ENCODE peak calls at places on chromosomes 4 and X, in ten cellular contexts. One of them, this sample, is unnamed.

GRCh38 chr4:31187979-31188378 is 467.8 kb downstream of the PCDH7 start:
- DNase-seq in left lung: no peak
- DNase-seq in WERI-Rb-1: no peak
- DNase-seq in CD8-positive, alpha-beta T cell: no peak
- DNase-seq in AG09309: no peak
- DNase-seq in Calu3: no peak
- DNase-seq in BJ: no peak
- DNase-seq in LNCaP clone FGC: no peak
- DNase-seq in GM13977: no peak
- DNase-seq in IMR-90: no peak
- DNase-seq in this sample: no peak

GRCh38 chrX:149513713-149514427 is 8.8 kb upstream of the IDS start:
- DNase-seq in left lung: no peak
- DNase-seq in WERI-Rb-1: no peak
- DNase-seq in CD8-positive, alpha-beta T cell: no peak
- DNase-seq in AG09309: no peak
- DNase-seq in Calu3: no peak
- DNase-seq in BJ: no peak
- DNase-seq in LNCaP clone FGC: no peak
- DNase-seq in GM13977: no peak
- DNase-seq in IMR-90: peak; percentile 21
- DNase-seq in this sample: no peak

GRCh38 chr4:39922389-39922788 is 55.3 kb downstream of the PDS5A start:
- DNase-seq in left lung: no peak
- DNase-seq in WERI-Rb-1: no peak
- DNase-seq in CD8-positive, alpha-beta T cell: no peak
- DNase-seq in AG09309: no peak
- DNase-seq in Calu3: no peak
- DNase-seq in BJ: no peak
- DNase-seq in LNCaP clone FGC: no peak
- DNase-seq in GM13977: no peak
- DNase-seq in IMR-90: no peak
- DNase-seq in this sample: no peak

GRCh38 chr4:147761218-147761883 is 29.5 kb downstream of the ARHGAP10 start:
- DNase-seq in left lung: no peak
- DNase-seq in WERI-Rb-1: no peak
- DNase-seq in CD8-positive, alpha-beta T cell: no peak
- DNase-seq in AG09309: no peak
- DNase-seq in Calu3: no peak
- DNase-seq in BJ: no peak
- DNase-seq in LNCaP clone FGC: peak; percentile 51
- DNase-seq in GM13977: no peak
- DNase-seq in IMR-90: no peak
- DNase-seq in this sample: no peak

GRCh38 chr4:159235779-159236368 is 133.0 kb downstream of the RAPGEF2 start:
- DNase-seq in left lung: no peak
- DNase-seq in WERI-Rb-1: no peak
- DNase-seq in CD8-positive, alpha-beta T cell: no peak
- DNase-seq in AG09309: no peak
- DNase-seq in Calu3: no peak
- DNase-seq in BJ: no peak
- DNase-seq in LNCaP clone FGC: no peak
- DNase-seq in GM13977: no peak
- DNase-seq in IMR-90: peak; percentile 44
- DNase-seq in this sample: no peak

GRCh38 chr4:18568600-18568999 is 547.0 kb upstream of the LCORL start:
- DNase-seq in left lung: no peak
- DNase-seq in WERI-Rb-1: no peak
- DNase-seq in CD8-positive, alpha-beta T cell: no peak
- DNase-seq in AG09309: no peak
- DNase-seq in Calu3: no peak
- DNase-seq in BJ: no peak
- DNase-seq in LNCaP clone FGC: no peak
- DNase-seq in GM13977: no peak
- DNase-seq in IMR-90: no peak
- DNase-seq in this sample: no peak

GRCh38 chr4:87839309-87839946 is 6.7 kb downstream of the MEPE start:
- DNase-seq in left lung: no peak
- DNase-seq in WERI-Rb-1: peak; percentile 16
- DNase-seq in CD8-positive, alpha-beta T cell: no peak
- DNase-seq in AG09309: no peak
- DNase-seq in Calu3: no peak
- DNase-seq in BJ: no peak
- DNase-seq in LNCaP clone FGC: no peak
- DNase-seq in GM13977: no peak
- DNase-seq in IMR-90: peak; percentile 49
- DNase-seq in this sample: no peak

GRCh38 chr4:22240814-22241213 is 275.1 kb downstream of the ADGRA3 start:
- DNase-seq in left lung: no peak
- DNase-seq in WERI-Rb-1: no peak
- DNase-seq in CD8-positive, alpha-beta T cell: no peak
- DNase-seq in AG09309: no peak
- DNase-seq in Calu3: no peak
- DNase-seq in BJ: no peak
- DNase-seq in LNCaP clone FGC: no peak
- DNase-seq in GM13977: no peak
- DNase-seq in IMR-90: no peak
- DNase-seq in this sample: no peak

GRCh38 chrX:137428251-137428661 is 137.7 kb upstream of the ZIC3 start:
- DNase-seq in left lung: no peak
- DNase-seq in WERI-Rb-1: no peak
- DNase-seq in CD8-positive, alpha-beta T cell: no peak
- DNase-seq in AG09309: no peak
- DNase-seq in Calu3: no peak
- DNase-seq in BJ: no peak
- DNase-seq in LNCaP clone FGC: no peak
- DNase-seq in GM13977: peak; percentile 43
- DNase-seq in IMR-90: no peak
- DNase-seq in this sample: no peak

GRCh38 chrX:136130931-136131843 is 16.1 kb upstream of the FHL1 start:
- DNase-seq in left lung: no peak
- DNase-seq in WERI-Rb-1: no peak
- DNase-seq in CD8-positive, alpha-beta T cell: no peak
- DNase-seq in AG09309: peak; percentile 82
- DNase-seq in Calu3: no peak
- DNase-seq in BJ: peak; percentile 30
- DNase-seq in LNCaP clone FGC: no peak
- DNase-seq in GM13977: no peak
- DNase-seq in IMR-90: peak; percentile 82
- DNase-seq in this sample: no peak

GRCh38 chrX:54540289-54540688 is 10.3 kb downstream of the GNL3L start:
- DNase-seq in left lung: no peak
- DNase-seq in WERI-Rb-1: no peak
- DNase-seq in CD8-positive, alpha-beta T cell: no peak
- DNase-seq in AG09309: no peak
- DNase-seq in Calu3: no peak
- DNase-seq in BJ: peak; percentile 22
- DNase-seq in LNCaP clone FGC: no peak
- DNase-seq in GM13977: no peak
- DNase-seq in IMR-90: peak; percentile 72
- DNase-seq in this sample: no peak

GRCh38 chr4:55830048-55830447 is 10.5 kb downstream of the EXOC1L start:
- DNase-seq in left lung: no peak
- DNase-seq in WERI-Rb-1: no peak
- DNase-seq in CD8-positive, alpha-beta T cell: no peak
- DNase-seq in AG09309: no peak
- DNase-seq in Calu3: no peak
- DNase-seq in BJ: no peak
- DNase-seq in LNCaP clone FGC: no peak
- DNase-seq in GM13977: no peak
- DNase-seq in IMR-90: no peak
- DNase-seq in this sample: no peak

GRCh38 chr4:11512861-11513260 is 84.2 kb upstream of the HS3ST1 start:
- DNase-seq in left lung: no peak
- DNase-seq in WERI-Rb-1: no peak
- DNase-seq in CD8-positive, alpha-beta T cell: no peak
- DNase-seq in AG09309: no peak
- DNase-seq in Calu3: no peak
- DNase-seq in BJ: no peak
- DNase-seq in LNCaP clone FGC: no peak
- DNase-seq in GM13977: no peak
- DNase-seq in IMR-90: no peak
- DNase-seq in this sample: no peak

GRCh38 chrX:54484666-54485065 is 11.4 kb downstream of the FGD1 start:
- DNase-seq in left lung: no peak
- DNase-seq in WERI-Rb-1: no peak
- DNase-seq in CD8-positive, alpha-beta T cell: no peak
- DNase-seq in AG09309: no peak
- DNase-seq in Calu3: no peak
- DNase-seq in BJ: no peak
- DNase-seq in LNCaP clone FGC: no peak
- DNase-seq in GM13977: no peak
- DNase-seq in IMR-90: no peak
- DNase-seq in this sample: no peak

GRCh38 chr4:113410686-113411085 is 350.9 kb downstream of the CAMK2D start:
- DNase-seq in left lung: no peak
- DNase-seq in WERI-Rb-1: no peak
- DNase-seq in CD8-positive, alpha-beta T cell: no peak
- DNase-seq in AG09309: no peak
- DNase-seq in Calu3: no peak
- DNase-seq in BJ: no peak
- DNase-seq in LNCaP clone FGC: no peak
- DNase-seq in GM13977: no peak
- DNase-seq in IMR-90: no peak
- DNase-seq in this sample: no peak

GRCh38 chr4:113406723-113407016 is 354.9 kb downstream of the CAMK2D start:
- DNase-seq in left lung: no peak
- DNase-seq in WERI-Rb-1: no peak
- DNase-seq in CD8-positive, alpha-beta T cell: no peak
- DNase-seq in AG09309: no peak
- DNase-seq in Calu3: no peak
- DNase-seq in BJ: no peak
- DNase-seq in LNCaP clone FGC: peak; percentile 43
- DNase-seq in GM13977: no peak
- DNase-seq in IMR-90: no peak
- DNase-seq in this sample: no peak

GRCh38 chr4:113405874-113406722 is 355.4 kb downstream of the CAMK2D start:
- DNase-seq in left lung: no peak
- DNase-seq in WERI-Rb-1: no peak
- DNase-seq in CD8-positive, alpha-beta T cell: no peak
- DNase-seq in AG09309: no peak
- DNase-seq in Calu3: no peak
- DNase-seq in BJ: no peak
- DNase-seq in LNCaP clone FGC: no peak
- DNase-seq in GM13977: no peak
- DNase-seq in IMR-90: no peak
- DNase-seq in this sample: no peak

GRCh38 chr4:113407409-113407808 is 354.1 kb downstream of the CAMK2D start:
- DNase-seq in left lung: no peak
- DNase-seq in WERI-Rb-1: peak; percentile 45
- DNase-seq in CD8-positive, alpha-beta T cell: no peak
- DNase-seq in AG09309: no peak
- DNase-seq in Calu3: no peak
- DNase-seq in BJ: no peak
- DNase-seq in LNCaP clone FGC: no peak
- DNase-seq in GM13977: no peak
- DNase-seq in IMR-90: no peak
- DNase-seq in this sample: no peak

GRCh38 chr4:113411496-113411938 is 350.0 kb downstream of the CAMK2D start:
- DNase-seq in left lung: no peak
- DNase-seq in WERI-Rb-1: no peak
- DNase-seq in CD8-positive, alpha-beta T cell: no peak
- DNase-seq in AG09309: peak; percentile 83
- DNase-seq in Calu3: peak; percentile 31
- DNase-seq in BJ: peak; percentile 35
- DNase-seq in LNCaP clone FGC: no peak
- DNase-seq in GM13977: no peak
- DNase-seq in IMR-90: peak; percentile 97
- DNase-seq in this sample: no peak
- TF ChIP-seq CTCF in left lung: no peak
- TF ChIP-seq CTCF in WERI-Rb-1: no peak
- TF ChIP-seq CTCF in CD8-positive, alpha-beta T cell: no peak
- TF ChIP-seq CTCF in AG09309: peak; percentile 36
- TF ChIP-seq CTCF in Calu3: no peak
- TF ChIP-seq CTCF in BJ: no peak
- TF ChIP-seq CTCF in LNCaP clone FGC: no peak
- TF ChIP-seq CTCF in GM13977: no peak
- TF ChIP-seq CTCF in IMR-90: peak; percentile 46
- TF ChIP-seq CTCF in this sample: no peak

DNA sequence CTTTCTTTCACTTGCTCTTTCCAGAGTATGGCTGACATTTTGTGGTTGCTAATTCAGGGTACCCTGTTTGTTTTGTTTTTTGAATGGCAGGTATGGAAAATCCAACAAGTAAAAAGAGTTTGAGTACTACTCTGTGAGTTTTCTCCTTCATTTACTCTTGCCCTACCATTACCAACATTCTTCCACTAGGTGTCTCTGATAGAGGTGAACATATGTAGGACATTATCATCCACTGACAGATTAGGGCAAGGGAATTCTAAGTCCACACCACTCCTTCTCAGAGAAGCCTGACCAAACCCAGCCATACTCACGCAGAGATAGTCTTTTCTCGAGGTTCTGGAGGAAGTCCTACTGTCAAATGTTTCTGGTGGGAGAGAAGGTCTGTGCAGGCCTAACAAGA is 36.7 kb upstream of the HDAC8 start:
- DNase-seq in left lung: no peak
- DNase-seq in WERI-Rb-1: no peak
- DNase-seq in CD8-positive, alpha-beta T cell: no peak
- DNase-seq in AG09309: no peak
- DNase-seq in Calu3: peak; percentile 4
- DNase-seq in BJ: no peak
- DNase-seq in LNCaP clone FGC: no peak
- DNase-seq in GM13977: no peak
- DNase-seq in IMR-90: peak; percentile 6
- DNase-seq in this sample: no peak
- TF ChIP-seq CTCF in left lung: no peak
- TF ChIP-seq CTCF in WERI-Rb-1: peak; percentile 13
- TF ChIP-seq CTCF in CD8-positive, alpha-beta T cell: no peak
- TF ChIP-seq CTCF in AG09309: peak; percentile 27
- TF ChIP-seq CTCF in Calu3: peak; percentile 18
- TF ChIP-seq CTCF in BJ: peak; percentile 7
- TF ChIP-seq CTCF in LNCaP clone FGC: peak; percentile 38
- TF ChIP-seq CTCF in GM13977: peak; percentile 10
- TF ChIP-seq CTCF in IMR-90: no peak
- TF ChIP-seq CTCF in this sample: peak; percentile 23

GRCh38 chr4:169484485-169484884 is 127.9 kb downstream of the NEK1 start:
- DNase-seq in left lung: no peak
- DNase-seq in WERI-Rb-1: no peak
- DNase-seq in CD8-positive, alpha-beta T cell: no peak
- DNase-seq in AG09309: no peak
- DNase-seq in Calu3: no peak
- DNase-seq in BJ: no peak
- DNase-seq in LNCaP clone FGC: peak; percentile 13
- DNase-seq in GM13977: no peak
- DNase-seq in IMR-90: peak; percentile 15
- DNase-seq in this sample: no peak
- TF ChIP-seq CTCF in left lung: no peak
- TF ChIP-seq CTCF in WERI-Rb-1: no peak
- TF ChIP-seq CTCF in CD8-positive, alpha-beta T cell: no peak
- TF ChIP-seq CTCF in AG09309: peak; percentile 27
- TF ChIP-seq CTCF in Calu3: no peak
- TF ChIP-seq CTCF in BJ: peak; percentile 14
- TF ChIP-seq CTCF in LNCaP clone FGC: no peak
- TF ChIP-seq CTCF in GM13977: no peak
- TF ChIP-seq CTCF in IMR-90: peak; percentile 28
- TF ChIP-seq CTCF in this sample: peak; percentile 30

DNA sequence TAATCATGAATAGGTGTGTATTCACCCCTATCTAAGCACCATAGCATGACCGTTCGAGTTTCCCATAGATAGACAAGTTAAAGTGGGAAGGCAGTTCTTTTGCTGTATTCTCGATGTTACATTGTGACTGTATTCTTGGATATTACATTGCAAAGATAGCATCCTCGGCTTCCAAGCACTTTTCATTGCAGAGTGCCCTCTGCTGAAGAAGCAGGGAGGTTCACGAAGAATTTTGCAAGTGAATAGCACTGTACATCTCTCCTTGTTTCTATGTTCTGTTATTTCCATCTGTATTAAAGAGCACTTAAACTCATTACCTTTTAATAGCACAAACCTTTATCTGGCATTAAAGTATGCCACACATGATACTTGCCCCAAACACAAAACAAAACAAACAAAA is 426.7 kb upstream of the ARX start:
- DNase-seq in left lung: no peak
- DNase-seq in WERI-Rb-1: peak; percentile 16
- DNase-seq in CD8-positive, alpha-beta T cell: no peak
- DNase-seq in AG09309: no peak
- DNase-seq in Calu3: no peak
- DNase-seq in BJ: no peak
- DNase-seq in LNCaP clone FGC: no peak
- DNase-seq in GM13977: no peak
- DNase-seq in IMR-90: no peak
- DNase-seq in this sample: no peak
- TF ChIP-seq CTCF in left lung: no peak
- TF ChIP-seq CTCF in WERI-Rb-1: peak; percentile 44
- TF ChIP-seq CTCF in CD8-positive, alpha-beta T cell: no peak
- TF ChIP-seq CTCF in AG09309: no peak
- TF ChIP-seq CTCF in Calu3: no peak
- TF ChIP-seq CTCF in BJ: no peak
- TF ChIP-seq CTCF in LNCaP clone FGC: peak; percentile 57
- TF ChIP-seq CTCF in GM13977: no peak
- TF ChIP-seq CTCF in IMR-90: no peak
- TF ChIP-seq CTCF in this sample: no peak

This sample was measured in osteocyte.